ENCODE peak calls at places on chromosomes 2 and 18, in eight cellular contexts. S is HFF-Myc, G is stomach, N is mucosa of descending colon, O is esophagus squamous epithelium, C is GM13977, W is H9, K is cardiac muscle cell. M is an unnamed sample.

GRCh38 chr2:70381821-70382220 is 80.0 kb upstream of the FAM136A start:
- DNase-seq in S (no peak), G (no peak), N (no peak), O (no peak), C (no peak), W (no peak), K (peak), M (no peak)

GRCh38 chr2:8676191-8676914 is 5.5 kb upstream of the ID2 start:
- DNase-seq in S (no peak), G (peak), N (peak), O (no peak), C (no peak), W (peak), K (peak), M (no peak)

GRCh38 chr2:15169326-15170038 is 391.7 kb downstream of the NBAS start:
- DNase-seq in S (peak), G (no peak), N (no peak), O (no peak), C (no peak), W (no peak), K (peak), M (no peak)

GRCh38 chr2:159891917-159892691 is 94.1 kb upstream of the CD302 start:
- DNase-seq in S (peak), G (no peak), N (no peak), O (no peak), C (no peak), W (no peak), K (peak), M (no peak)

GRCh38 chr2:233976087-233976486 is 58.9 kb downstream of the TRPM8 start:
- DNase-seq in S (no peak), G (no peak), N (no peak), O (no peak), C (no peak), W (no peak), K (no peak), M (no peak)

GRCh38 chr18:12359515-12359927 is 17.5 kb downstream of the AFG3L2 start:
- DNase-seq in S (no peak), G (no peak), N (no peak), O (no peak), C (no peak), W (no peak), K (peak), M (no peak)

GRCh38 chr2:61732787-61733186 is 121.1 kb downstream of the FAM161A start:
- DNase-seq in S (no peak), G (no peak), N (no peak), O (no peak), C (no peak), W (no peak), K (no peak), M (no peak)

GRCh38 chr2:120738786-120739771 is 3.4 kb downstream of the GLI2 start:
- DNase-seq in S (no peak), G (peak), N (no peak), O (no peak), C (no peak), W (peak), K (no peak), M (no peak)

GRCh38 chr18:34661464-34662087 is 48.5 kb upstream of the DTNA start:
- DNase-seq in S (peak), G (no peak), N (no peak), O (no peak), C (peak), W (peak), K (peak), M (no peak)

GRCh38 chr2:134140251-134140661 is 113.6 kb upstream of the MGAT5 start:
- DNase-seq in S (no peak), G (peak), N (no peak), O (no peak), C (no peak), W (no peak), K (no peak), M (no peak)

GRCh38 chr2:200466703-200467418 is 43.0 kb downstream of the KCTD18 start:
- DNase-seq in S (no peak), G (no peak), N (no peak), O (no peak), C (no peak), W (no peak), K (peak), M (peak)

GRCh38 chr2:10063566-10063965 is 16.6 kb downstream of the CYS1 start:
- DNase-seq in S (no peak), G (no peak), N (peak), O (no peak), C (no peak), W (no peak), K (no peak), M (no peak)

GRCh38 chr2:216665240-216665639 is 30.1 kb downstream of the IGFBP5 start:
- DNase-seq in S (no peak), G (peak), N (no peak), O (peak), C (no peak), W (peak), K (peak), M (no peak)

GRCh38 chr18:9380571-9381390 is 46.2 kb downstream of the TWSG1 start:
- DNase-seq in S (peak), G (no peak), N (no peak), O (no peak), C (no peak), W (no peak), K (peak), M (no peak)

GRCh38 chr2:191666733-191667132 is 11.2 kb upstream of the NABP1 start:
- DNase-seq in S (no peak), G (no peak), N (no peak), O (no peak), C (no peak), W (no peak), K (no peak), M (peak)

GRCh38 chr2:235669269-235669831 is 175.5 kb downstream of the AGAP1 start:
- DNase-seq in S (peak), G (peak), N (peak), O (no peak), C (no peak), W (peak), K (peak), M (peak)

GRCh38 chr2:54341656-54342055 is 85.6 kb upstream of the TSPYL6 start:
- DNase-seq in S (no peak), G (no peak), N (no peak), O (no peak), C (no peak), W (no peak), K (peak), M (no peak)

GRCh38 chr2:731711-732110 is 54.5 kb upstream of the TMEM18 start:
- DNase-seq in S (no peak), G (no peak), N (no peak), O (no peak), C (no peak), W (no peak), K (no peak), M (no peak)

GRCh38 chr2:9556121-9556869 is 665 bp upstream of the ADAM17 start:
- DNase-seq in S (no peak), G (no peak), N (no peak), O (no peak), C (no peak), W (no peak), K (peak), M (peak)

GRCh38 chr2:20992201-20992711 is 51.6 kb downstream of the APOB start:
- DNase-seq in S (no peak), G (no peak), N (no peak), O (no peak), C (no peak), W (peak), K (peak), M (no peak)

GRCh38 chr2:238004077-238004830 is 37.4 kb downstream of the UBE2F start:
- DNase-seq in S (no peak), G (no peak), N (no peak), O (no peak), C (no peak), W (no peak), K (no peak), M (no peak)

GRCh38 chr2:174544802-174545201 is 52.8 kb downstream of the WIPF1 start:
- DNase-seq in S (no peak), G (no peak), N (no peak), O (no peak), C (no peak), W (no peak), K (no peak), M (no peak)

GRCh38 chr2:142796161-142796560 is 81.3 kb upstream of the KYNU start:
- DNase-seq in S (no peak), G (no peak), N (no peak), O (no peak), C (no peak), W (no peak), K (peak), M (no peak)

GRCh38 chr2:110804915-110805314 is 72.5 kb downstream of the ACOXL start:
- DNase-seq in S (no peak), G (no peak), N (no peak), O (no peak), C (peak), W (no peak), K (no peak), M (peak)

GRCh38 chr2:17911491-17912260 is 33.2 kb downstream of the KCNS3 start:
- DNase-seq in S (no peak), G (no peak), N (no peak), O (no peak), C (no peak), W (no peak), K (no peak), M (no peak)

GRCh38 chr18:75247601-75248421 is 37.2 kb downstream of the TSHZ1 start:
- DNase-seq in S (no peak), G (no peak), N (no peak), O (no peak), C (peak), W (no peak), K (peak), M (peak)

GRCh38 chr2:102589444-102589843 is 29.9 kb upstream of the SLC9A2 start:
- DNase-seq in S (no peak), G (no peak), N (no peak), O (no peak), C (no peak), W (no peak), K (no peak), M (no peak)

GRCh38 chr2:223062304-223062845 is 10.4 kb downstream of the KCNE4 start:
- DNase-seq in S (no peak), G (no peak), N (no peak), O (no peak), C (no peak), W (no peak), K (no peak), M (no peak)

GRCh38 chr2:208101716-208102631 is 22.4 kb downstream of the CRYGD start:
- DNase-seq in S (no peak), G (no peak), N (no peak), O (no peak), C (no peak), W (no peak), K (peak), M (no peak)
- TF ChIP-seq CTCF in S (peak), G (no peak), N (no peak), O (peak), C (peak), W (peak), K (peak), M (peak)

GRCh38 chr2:217948341-217948791 is 54.4 kb downstream of the TNS1 start:
- DNase-seq in S (no peak), G (no peak), N (no peak), O (no peak), C (no peak), W (no peak), K (no peak), M (no peak)
- TF ChIP-seq CTCF in S (no peak), G (no peak), N (no peak), O (no peak), C (no peak), W (no peak), K (no peak), M (no peak)

GRCh38 chr2:239466046-239466754 is 65.4 kb upstream of the HDAC4 start:
- DNase-seq in S (no peak), G (no peak), N (no peak), O (no peak), C (no peak), W (peak), K (no peak), M (no peak)

GRCh38 chr2:239467956-239468490 is 67.2 kb upstream of the HDAC4 start:
- DNase-seq in S (no peak), G (no peak), N (no peak), O (no peak), C (no peak), W (peak), K (no peak), M (no peak)

GRCh38 chr2:239467281-239467955 is 66.6 kb upstream of the HDAC4 start:
- DNase-seq in S (no peak), G (no peak), N (no peak), O (no peak), C (no peak), W (peak), K (no peak), M (no peak)

GRCh38 chr2:239465017-239466001 is 64.5 kb upstream of the HDAC4 start:
- DNase-seq in S (no peak), G (peak), N (peak), O (peak), C (no peak), W (peak), K (no peak), M (no peak)

GRCh38 chr2:239466755-239467271 is 66.0 kb upstream of the HDAC4 start:
- DNase-seq in S (no peak), G (no peak), N (no peak), O (no peak), C (no peak), W (peak), K (no peak), M (no peak)
- TF ChIP-seq CTCF in S (no peak), G (no peak), N (no peak), O (no peak), C (no peak), W (no peak), K (no peak), M (no peak)

DNA sequence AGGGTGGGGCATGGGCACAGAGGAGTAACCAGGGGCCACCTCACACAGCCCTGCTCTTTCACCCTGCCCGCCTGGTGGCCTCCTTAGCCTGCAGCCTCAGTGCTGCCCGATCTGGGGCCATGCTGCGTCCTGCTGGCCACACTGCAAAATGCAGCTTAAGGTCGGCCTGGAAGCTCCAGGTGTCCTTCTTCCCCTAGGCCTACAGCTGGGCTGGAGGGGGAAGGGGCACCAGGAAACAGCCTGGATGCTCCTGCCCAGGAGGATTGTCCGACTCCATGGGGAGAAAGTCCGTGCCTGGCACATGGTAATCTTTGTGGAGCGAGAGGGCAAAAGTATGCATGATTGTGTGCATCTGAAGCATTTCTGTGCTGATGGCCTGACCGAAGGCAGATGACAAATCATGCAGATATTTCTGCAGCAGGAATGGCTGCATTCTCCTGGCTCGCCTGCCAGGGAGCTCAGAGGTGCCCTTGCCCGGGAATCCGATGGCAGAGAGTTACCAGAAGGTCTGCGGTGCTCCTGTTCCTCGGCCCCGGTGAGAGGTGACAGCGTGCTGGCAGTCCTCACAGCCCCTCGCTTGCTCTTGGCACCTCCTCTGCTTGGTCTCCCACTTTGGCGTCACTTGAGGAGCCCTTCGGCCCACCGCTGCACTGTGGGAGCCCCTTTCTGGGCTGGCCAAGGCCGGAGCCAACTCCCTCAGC is 12.8 kb upstream of the ALPP start:
- DNase-seq in S (no peak), G (no peak), N (no peak), O (no peak), C (no peak), W (peak), K (peak), M (no peak)
- TF ChIP-seq CTCF in S (peak), G (no peak), N (no peak), O (peak), C (peak), W (peak), K (peak), M (peak)

GRCh38 chr18:49886891-49887764 is 73.8 kb upstream of the ACAA2 start:
- DNase-seq in S (no peak), G (no peak), N (no peak), O (no peak), C (no peak), W (peak), K (no peak), M (peak)
- TF ChIP-seq CTCF in S (peak), G (no peak), N (no peak), O (no peak), C (no peak), W (peak), K (no peak), M (no peak)

GRCh38 chr2:208268553-208268952 is 2.5 kb downstream of the PIKFYVE start:
- DNase-seq in S (no peak), G (no peak), N (no peak), O (no peak), C (no peak), W (no peak), K (no peak), M (no peak)

GRCh38 chr2:208265807-208266640 is at the start of gene PIKFYVE:
- DNase-seq in S (peak), G (peak), N (peak), O (peak), C (peak), W (peak), K (peak), M (peak)

GRCh38 chr2:208265371-208265806 is 666 bp upstream of the PIKFYVE start:
- DNase-seq in S (peak), G (no peak), N (peak), O (peak), C (peak), W (no peak), K (peak), M (peak)

GRCh38 chr2:208266641-208267335 is 733 bp downstream of the PIKFYVE start:
- DNase-seq in S (peak), G (no peak), N (no peak), O (no peak), C (no peak), W (no peak), K (peak), M (no peak)

DNA sequence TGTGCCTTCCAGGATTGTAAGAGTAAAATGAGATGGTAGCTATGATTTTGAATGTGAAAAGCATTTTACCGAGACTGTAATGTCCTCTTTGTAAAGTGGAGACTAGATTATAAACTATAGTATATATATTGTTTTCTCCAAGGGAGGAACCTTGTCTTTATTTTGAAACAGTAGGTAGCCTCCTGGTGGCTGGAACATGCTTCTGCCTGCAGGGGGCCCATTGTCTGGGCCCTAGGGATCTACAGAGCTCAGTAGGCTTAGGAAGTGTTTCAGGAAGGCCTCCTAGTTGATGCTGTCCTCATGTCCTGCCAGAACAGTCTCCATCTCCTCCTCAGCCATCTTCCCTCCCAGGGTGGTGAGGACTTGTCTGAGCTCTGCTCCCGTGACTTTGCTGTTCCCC is 3.0 kb downstream of the PIKFYVE start:
- DNase-seq in S (no peak), G (no peak), N (no peak), O (no peak), C (no peak), W (no peak), K (no peak), M (peak)
- TF ChIP-seq CTCF in S (no peak), G (no peak), N (no peak), O (no peak), C (peak), W (peak), K (peak), M (peak)

GRCh38 chr18:69949538-69949936 is 1.9 kb upstream of the CD226 start:
- DNase-seq in S (no peak), G (no peak), N (no peak), O (no peak), C (no peak), W (no peak), K (no peak), M (no peak)
- TF ChIP-seq CTCF in S (no peak), G (no peak), N (no peak), O (no peak), C (no peak), W (no peak), K (no peak), M (no peak)

GRCh38 chr2:126668254-126668653 is 12.3 kb downstream of the GYPC start:
- DNase-seq in S (no peak), G (no peak), N (no peak), O (no peak), C (no peak), W (no peak), K (peak), M (no peak)
- TF ChIP-seq CTCF in S (no peak), G (no peak), N (no peak), O (no peak), C (no peak), W (no peak), K (no peak), M (no peak)

DNA sequence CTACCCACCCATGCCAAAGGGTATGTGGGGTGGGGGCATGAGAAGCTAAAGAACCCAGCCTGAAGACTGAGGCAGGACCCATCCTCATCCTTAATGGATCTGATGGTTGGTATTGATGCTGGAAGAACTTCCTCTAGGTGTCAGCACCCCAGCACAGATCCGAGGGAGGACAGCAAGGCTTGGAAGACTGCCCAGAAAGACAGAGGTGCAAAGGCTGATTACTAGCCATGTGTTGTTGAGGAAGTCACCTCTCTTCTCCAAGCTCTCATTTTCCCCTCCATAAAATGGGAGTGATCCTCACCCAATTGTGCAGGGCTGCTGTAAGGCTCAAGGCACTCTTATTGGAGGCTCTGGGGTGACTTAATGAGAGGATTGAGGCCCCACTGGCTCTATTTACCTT is 256.5 kb downstream of the CELF4 start:
- DNase-seq in S (no peak), G (no peak), N (no peak), O (no peak), C (no peak), W (no peak), K (peak), M (no peak)
- TF ChIP-seq CTCF in S (no peak), G (no peak), N (no peak), O (no peak), C (no peak), W (no peak), K (no peak), M (no peak)

GRCh38 chr2:189049709-189050108 is 75.5 kb downstream of the COL3A1 start:
- DNase-seq in S (no peak), G (no peak), N (no peak), O (no peak), C (no peak), W (no peak), K (peak), M (no peak)
- TF ChIP-seq CTCF in S (no peak), G (no peak), N (no peak), O (no peak), C (no peak), W (no peak), K (no peak), M (no peak)